ENCODE peak calls at places on chromosomes 1 and 21, in four cellular contexts. Y is WTC11, J is K562, R is GM12878. D is an unnamed sample.

GRCh38 chr1:220775238-220775853 is 11.4 kb upstream of the MTARC1 start:
- DNase-seq in J (peak), Y (peak), R (no peak), D (peak)

GRCh38 chr1:165444897-165445370 is at the start of gene RXRG:
- DNase-seq in R (no peak), Y (peak), J (no peak), D (no peak)

GRCh38 chr1:248404024-248404423 is 1.2 kb downstream of the OR2T1 start:
- DNase-seq in Y (no peak), J (peak), R (peak), D (no peak)

GRCh38 chr1:12184008-12184681 is 17.4 kb downstream of the TNFRSF1B start:
- DNase-seq in Y (no peak), R (no peak), J (peak), D (peak)

GRCh38 chr1:167893798-167894197 is 20.1 kb downstream of the ADCY10 start:
- DNase-seq in Y (no peak), J (no peak), R (no peak), D (no peak)

GRCh38 chr1:244297616-244298015 is 154.1 kb downstream of the ADSS2 start:
- DNase-seq in R (no peak), J (no peak), Y (no peak), D (no peak)

GRCh38 chr1:187680823-187681222 is 852.1 kb downstream of the PLA2G4A start:
- DNase-seq in J (no peak), Y (no peak), R (no peak), D (no peak)

GRCh38 chr1:36465731-36466369 is 1.7 kb upstream of the MRPS15 start:
- DNase-seq in Y (no peak), J (no peak), R (no peak), D (no peak)

GRCh38 chr1:209484429-209484828 is 99.1 kb upstream of the CAMK1G start:
- DNase-seq in Y (no peak), J (no peak), R (no peak), D (no peak)

GRCh38 chr1:36300526-36300925 is 5.6 kb upstream of the SH3D21 start:
- DNase-seq in R (no peak), Y (no peak), J (no peak), D (no peak)

GRCh38 chr1:53896673-53897229 is 2.8 kb downstream of the DIO1 start:
- DNase-seq in R (no peak), Y (no peak), J (no peak), D (peak)

GRCh38 chr1:17259233-17259873 is 10.5 kb downstream of the PADI3 start:
- DNase-seq in J (peak), R (no peak), Y (no peak), D (no peak)

GRCh38 chr1:189323090-189323489 is 1154.6 kb downstream of the BRINP3 start:
- DNase-seq in R (no peak), J (no peak), Y (no peak), D (no peak)

GRCh38 chr1:153498746-153499145 is 37.0 kb downstream of the S100A6 start:
- DNase-seq in Y (no peak), R (no peak), J (no peak), D (no peak)

GRCh38 chr21:30434033-30434631 is 4.1 kb downstream of the KRTAP13-4 start:
- DNase-seq in J (peak), R (no peak), Y (peak), D (no peak)

GRCh38 chr1:31904339-31905092 is 33.7 kb downstream of the PTP4A2 start:
- DNase-seq in R (no peak), J (no peak), Y (no peak), D (peak)

GRCh38 chr1:116417678-116418077 is 44.6 kb downstream of the ATP1A1 start:
- DNase-seq in Y (no peak), J (no peak), R (no peak), D (no peak)

GRCh38 chr1:8374812-8375211 is 56.9 kb downstream of the SLC45A1 start:
- DNase-seq in J (peak), Y (peak), R (no peak), D (peak)

GRCh38 chr1:66599899-66600737 is 66.2 kb downstream of the SGIP1 start:
- DNase-seq in J (no peak), R (no peak), Y (no peak), D (no peak)

GRCh38 chr1:49298304-49298703 is 521.6 kb upstream of the BEND5 start:
- DNase-seq in J (no peak), Y (peak), R (no peak), D (no peak)

GRCh38 chr21:46639489-46640386 is 4.3 kb downstream of the PRMT2 start:
- DNase-seq in J (no peak), R (no peak), Y (no peak), D (peak)

GRCh38 chr1:11227106-11228077 is 35.0 kb downstream of the MTOR start:
- DNase-seq in J (peak), R (peak), Y (no peak), D (no peak)

GRCh38 chr1:9782897-9783296 is 40.9 kb downstream of the CLSTN1 start:
- DNase-seq in Y (no peak), J (no peak), R (peak), D (no peak)

GRCh38 chr1:185040333-185040732 is 5.0 kb upstream of the RNF2 start:
- DNase-seq in Y (no peak), J (no peak), R (no peak), D (no peak)

GRCh38 chr1:205597691-205598314 is 34.0 kb downstream of the ELK4 start:
- DNase-seq in R (no peak), Y (no peak), J (no peak), D (no peak)

GRCh38 chr1:78222962-78223358 is 177.2 kb downstream of the GIPC2 start:
- DNase-seq in R (no peak), J (no peak), Y (no peak), D (no peak)

GRCh38 chr21:27365394-27365793 is 398.5 kb upstream of the ADAMTS5 start:
- DNase-seq in R (no peak), J (no peak), Y (no peak), D (no peak)

GRCh38 chr1:175702079-175702795 is 41.2 kb downstream of the TNR start:
- DNase-seq in Y (no peak), J (no peak), R (no peak), D (no peak)

GRCh38 chr1:156114919-156115513 is 505 bp downstream of the LMNA start:
- DNase-seq in Y (peak), R (no peak), J (peak), D (no peak)

GRCh38 chr1:28246427-28246832 is 10.5 kb downstream of the ATP5IF1 start:
- DNase-seq in Y (no peak), J (no peak), R (peak), D (peak)

GRCh38 chr1:112358061-112358770 is 37.8 kb upstream of the CTTNBP2NL start:
- DNase-seq in Y (no peak), R (no peak), J (no peak), D (no peak)

GRCh38 chr1:107529511-107530149 is 388.8 kb downstream of the NTNG1 start:
- DNase-seq in R (peak), Y (peak), J (peak), D (peak)

GRCh38 chr1:165075725-165076370 is 280.7 kb downstream of the LMX1A start:
- DNase-seq in R (no peak), Y (peak), J (peak), D (peak)

GRCh38 chr1:178724386-178724733 is 684 bp upstream of the RALGPS2 start:
- DNase-seq in Y (no peak), R (no peak), J (no peak), D (no peak)

GRCh38 chr1:172764378-172764777 is 105.5 kb downstream of the FASLG start:
- DNase-seq in R (no peak), Y (no peak), J (no peak), D (no peak)
- TF ChIP-seq CREM in R (no peak), Y (no peak), J (no peak), D (no peak)

GRCh38 chr1:3585940-3586568 is 25.3 kb downstream of the MEGF6 start:
- DNase-seq in Y (no peak), R (no peak), J (no peak), D (no peak)
- TF ChIP-seq CREM in Y (no peak), R (no peak), J (no peak), D (no peak)

DNA sequence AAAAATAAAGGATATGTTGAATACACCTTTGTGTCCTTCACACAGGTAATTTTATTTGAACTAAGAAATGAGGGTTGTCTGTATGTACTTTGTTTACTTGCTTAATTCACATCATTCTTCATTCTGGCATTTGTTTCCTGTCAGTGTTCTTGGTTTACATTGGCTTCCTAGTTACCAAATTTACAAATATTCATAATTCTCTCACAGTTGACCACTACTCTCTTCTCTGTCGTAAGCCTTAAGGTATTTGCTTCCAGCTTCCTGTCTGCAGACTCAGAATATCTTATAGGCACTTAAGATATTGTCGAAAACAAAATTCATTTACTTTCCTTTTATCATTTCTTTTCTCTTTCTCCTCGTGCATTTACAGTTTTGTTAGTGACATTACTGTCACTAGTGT is 15.9 kb downstream of the RNPC3 start:
- DNase-seq in R (no peak), Y (no peak), J (no peak), D (no peak)
- TF ChIP-seq CREM in R (no peak), Y (no peak), J (no peak), D (no peak)

GRCh38 chr1:63323866-63324778 is 1.8 kb downstream of the FOXD3 start:
- DNase-seq in J (no peak), Y (peak), R (no peak), D (no peak)

GRCh38 chr1:63322944-63323865 is 838 bp downstream of the FOXD3 start:
- DNase-seq in Y (peak), R (no peak), J (no peak), D (no peak)

GRCh38 chr1:63321061-63321787 is 1.1 kb upstream of the FOXD3 start:
- DNase-seq in Y (peak), R (no peak), J (no peak), D (no peak)

GRCh38 chr1:63321788-63322247 is 549 bp upstream of the FOXD3 start:
- DNase-seq in J (no peak), Y (peak), R (no peak), D (no peak)

GRCh38 chr1:63322248-63322943 is at the start of gene FOXD3:
- DNase-seq in Y (peak), J (peak), R (no peak), D (no peak)
- TF ChIP-seq CREM in Y (peak), J (peak), R (no peak), D (no peak)

GRCh38 chr1:169109561-169110134 is 3.2 kb downstream of the ATP1B1 start:
- DNase-seq in Y (no peak), J (no peak), R (no peak), D (peak)

GRCh38 chr1:169108897-169109560 is 2.5 kb downstream of the ATP1B1 start:
- DNase-seq in R (no peak), J (no peak), Y (no peak), D (peak)

GRCh38 chr1:169106921-169107672 is 607 bp downstream of the ATP1B1 start:
- DNase-seq in J (peak), R (no peak), Y (peak), D (no peak)

GRCh38 chr1:169106095-169106920 is at the start of gene ATP1B1:
- DNase-seq in J (peak), R (no peak), Y (peak), D (peak)

DNA sequence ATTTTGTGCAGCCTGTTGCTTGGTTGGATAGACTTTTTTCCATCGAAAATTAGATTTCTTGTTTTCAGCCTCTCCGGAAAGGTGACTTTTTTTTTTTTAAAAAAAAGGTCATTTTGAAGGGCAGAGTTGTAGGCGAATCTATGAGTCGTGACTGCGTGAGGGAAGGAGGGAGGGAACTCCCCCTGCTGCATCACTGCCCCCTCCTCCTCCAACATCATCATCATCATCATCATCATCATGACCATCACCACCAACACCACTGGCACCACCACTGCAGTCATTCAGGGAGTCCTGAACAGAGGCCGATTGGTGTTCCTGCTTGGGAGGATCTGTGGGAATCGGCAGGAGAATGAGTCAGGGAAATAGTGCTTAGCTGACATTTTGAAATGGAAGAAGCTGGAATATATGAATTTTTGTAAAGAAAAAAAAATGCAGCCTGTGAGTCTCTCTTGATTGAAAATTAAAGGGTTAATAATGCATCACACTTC is 1.2 kb downstream of the ATP1B1 start:
- DNase-seq in R (no peak), J (no peak), Y (no peak), D (peak)
- TF ChIP-seq CREM in R (no peak), J (no peak), Y (no peak), D (no peak)

GRCh38 chr1:52633291-52633754 is 355 bp downstream of the SHISAL2A start:
- DNase-seq in R (no peak), J (no peak), Y (peak), D (no peak)

GRCh38 chr1:52634111-52634510 is 1.1 kb downstream of the SHISAL2A start:
- DNase-seq in J (no peak), Y (no peak), R (no peak), D (no peak)

GRCh38 chr1:52635321-52636089 is 2.5 kb downstream of the SHISAL2A start:
- DNase-seq in R (no peak), Y (no peak), J (peak), D (no peak)

GRCh38 chr1:52637946-52638345 is 5.0 kb downstream of the SHISAL2A start:
- DNase-seq in J (no peak), R (no peak), Y (no peak), D (no peak)

DNA sequence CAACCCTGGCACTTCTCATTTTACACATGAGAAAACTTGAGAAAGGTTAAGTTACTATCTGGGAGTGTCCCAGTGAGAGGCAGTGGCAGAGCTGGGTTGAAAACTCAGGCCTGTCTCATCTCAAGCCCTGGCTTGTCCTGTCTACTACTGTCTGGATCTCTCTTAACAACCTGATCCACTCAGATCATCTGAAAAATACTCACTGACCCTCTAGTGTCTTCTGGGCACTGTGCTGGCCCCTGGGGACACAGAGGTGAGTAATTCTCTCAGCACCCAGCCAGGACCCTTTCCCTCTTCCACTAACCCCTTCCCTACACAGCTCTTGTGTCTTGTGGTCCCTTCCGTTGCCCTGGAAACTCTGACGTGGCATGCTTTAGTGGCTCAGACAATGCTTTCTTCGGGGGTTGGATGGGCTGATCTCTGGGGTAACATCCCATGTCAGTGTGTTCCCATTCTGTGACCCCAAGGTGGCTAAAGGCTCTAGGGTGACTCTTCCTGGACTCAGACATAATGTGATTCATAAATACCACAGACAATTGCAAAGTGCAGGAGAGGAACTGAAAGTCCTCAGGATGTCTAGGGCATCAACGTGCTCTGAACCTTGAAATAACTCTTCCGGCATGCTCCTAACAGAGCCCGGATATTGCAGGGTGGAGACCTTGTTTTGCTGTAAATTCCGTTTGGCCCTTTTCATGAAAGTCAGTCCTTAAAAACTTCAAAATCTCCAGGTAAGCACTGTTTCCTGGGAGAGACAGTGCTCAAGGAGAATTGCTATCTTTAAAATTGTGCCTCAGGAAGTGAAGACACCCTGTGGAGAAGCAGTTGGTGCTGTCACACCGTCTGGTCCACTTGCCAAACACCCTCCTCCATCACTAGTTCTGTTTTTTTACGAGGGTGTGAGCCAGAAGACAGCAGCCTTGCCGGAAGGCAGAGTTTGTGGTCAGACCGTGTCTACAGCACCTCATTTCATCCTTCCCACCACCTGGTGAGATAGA is 4.0 kb downstream of the SHISAL2A start:
- DNase-seq in Y (no peak), J (no peak), R (peak), D (no peak)
- TF ChIP-seq CREM in Y (no peak), J (no peak), R (peak), D (no peak)

DNA sequence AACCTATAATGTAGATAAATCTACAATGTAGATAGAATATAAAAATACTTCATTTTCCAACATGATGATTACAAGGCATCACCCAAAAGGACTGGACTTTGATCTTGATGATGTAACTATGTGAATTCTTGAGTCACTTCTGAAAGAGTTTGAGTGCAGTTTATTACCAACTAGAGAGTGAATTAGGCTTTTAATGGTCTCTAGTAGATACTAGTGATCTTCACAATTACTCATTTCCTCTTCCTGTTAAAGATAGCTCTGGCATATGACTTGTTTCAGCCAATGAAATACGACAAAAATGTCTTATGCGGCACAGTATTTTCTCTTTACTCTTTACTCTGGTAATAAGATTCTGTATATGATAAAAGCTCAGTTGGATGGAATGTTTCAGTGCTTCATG is 1588.1 kb upstream of the B3GALT2 start:
- DNase-seq in J (no peak), R (no peak), Y (no peak), D (no peak)
- TF ChIP-seq CREM in J (no peak), R (no peak), Y (no peak), D (no peak)

DNA sequence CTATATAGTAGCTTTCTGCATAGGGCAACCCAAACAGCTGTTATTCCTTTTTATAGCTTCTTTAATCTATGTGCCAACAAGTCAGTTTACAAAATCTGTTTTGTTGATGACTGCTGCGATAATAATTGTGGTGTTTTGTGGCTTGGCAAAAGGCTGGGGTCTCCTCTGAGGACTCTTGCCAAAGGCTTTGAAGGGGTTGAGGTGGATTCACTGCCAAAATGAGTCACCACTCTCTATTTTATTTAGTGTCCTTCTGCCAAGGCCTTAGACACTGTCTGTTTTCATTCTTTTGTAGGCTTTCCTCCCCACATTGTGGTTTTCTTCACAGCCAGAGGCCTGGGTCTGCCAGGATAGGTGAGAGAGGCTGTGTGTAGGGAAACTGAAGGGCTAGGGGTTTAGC is 161.8 kb downstream of the NFIA start:
- DNase-seq in R (no peak), J (no peak), Y (no peak), D (no peak)
- TF ChIP-seq CREM in R (no peak), J (no peak), Y (no peak), D (no peak)

DNA sequence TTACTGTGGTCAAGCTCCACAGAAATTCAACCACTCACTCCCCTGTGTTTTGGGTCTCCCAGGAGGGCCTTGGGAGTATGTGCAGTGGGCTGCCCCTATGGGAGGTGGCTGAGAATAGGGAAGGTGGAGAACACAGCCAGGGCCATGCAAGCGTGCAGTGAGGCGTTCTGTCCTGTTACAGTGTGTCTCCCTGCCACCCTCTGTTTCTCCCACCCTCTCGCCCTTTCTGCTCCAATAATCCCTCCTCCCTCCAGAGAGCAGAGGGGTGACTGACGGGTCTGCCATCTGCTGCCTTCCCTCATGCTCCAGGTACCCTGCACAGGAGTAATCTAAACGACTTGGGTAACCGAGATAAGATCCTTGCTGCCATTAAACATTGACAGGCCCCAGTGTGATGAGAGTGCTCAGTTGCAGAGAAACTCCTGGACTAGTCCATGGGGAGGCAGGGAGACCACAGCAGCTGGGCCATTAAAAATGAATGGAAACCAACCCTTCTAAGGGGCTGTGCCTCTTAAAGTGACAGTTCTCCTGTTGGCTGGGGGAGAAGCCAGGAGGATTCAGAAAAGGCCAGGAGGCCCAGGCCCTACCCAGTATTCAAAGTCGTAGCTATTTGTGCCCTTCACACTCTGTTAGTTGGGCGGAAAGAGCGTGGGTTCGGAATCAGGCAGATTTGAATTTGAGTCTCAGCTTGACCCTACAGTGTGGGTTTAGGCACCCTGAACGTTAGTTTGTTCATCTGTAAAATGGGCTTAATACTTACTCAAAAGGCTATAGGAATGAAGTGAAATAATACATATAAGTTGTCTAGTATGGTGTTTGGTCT is 22.4 kb upstream of the BTG2 start:
- DNase-seq in Y (no peak), R (no peak), J (no peak), D (no peak)
- TF ChIP-seq CREM in Y (no peak), R (no peak), J (no peak), D (no peak)

D was measured in HepG2.